ENCODE peak calls at places on chromosomes 12 and 14, in five cellular contexts. B, D, H, X and N are unnamed samples.
A peak's percentile ranks its signal among the peaks of the same experiment; 100 is the strongest.

GRCh38 chr12:103840399-103840880 is 594 bp downstream of the NT5DC3 start:
- DNase-seq in B (no peak), D (peak; percentile 25), H (no peak), X (peak; percentile 37), N (no peak)

GRCh38 chr14:66482873-66483272 is 3.3 kb upstream of the CCDC196 start:
- DNase-seq in B (no peak), D (no peak), H (no peak), X (no peak), N (no peak)

GRCh38 chr12:130557876-130558770 is 158.0 kb downstream of the RIMBP2 start:
- DNase-seq in B (peak; percentile 82), D (no peak), H (no peak), X (no peak), N (no peak)

GRCh38 chr12:3622021-3622731 is 130.7 kb downstream of the CRACR2A start:
- DNase-seq in B (no peak), D (no peak), H (no peak), X (no peak), N (no peak)

GRCh38 chr12:69655616-69656336 is 43.3 kb downstream of the BEST3 start:
- DNase-seq in B (no peak), D (peak; percentile 90), H (no peak), X (no peak), N (peak; percentile 88)

GRCh38 chr14:69337984-69338383 is 60.1 kb downstream of the ERH start:
- DNase-seq in B (no peak), D (no peak), H (no peak), X (no peak), N (no peak)

GRCh38 chr12:116484807-116485206 is 74.4 kb upstream of the MAP1LC3B2 start:
- DNase-seq in B (no peak), D (no peak), H (no peak), X (no peak), N (no peak)

GRCh38 chr14:50396636-50397460 is at the start of gene CDKL1:
- DNase-seq in B (peak; percentile 88), D (peak; percentile 70), H (peak; percentile 73), X (peak; percentile 50), N (peak; percentile 16)

GRCh38 chr12:104741072-104741471 is 217.0 kb downstream of the SLC41A2 start:
- DNase-seq in B (no peak), D (no peak), H (no peak), X (no peak), N (no peak)

GRCh38 chr12:87847147-87847546 is 182.1 kb downstream of the C12orf50 start:
- DNase-seq in B (no peak), D (no peak), H (no peak), X (no peak), N (no peak)

GRCh38 chr14:83958359-83958758 is 1571.6 kb upstream of the FLRT2 start:
- DNase-seq in B (no peak), D (no peak), H (no peak), X (no peak), N (no peak)

GRCh38 chr14:68663385-68664076 is 129.3 kb downstream of the ZFP36L1 start:
- DNase-seq in B (no peak), D (peak; percentile 91), H (no peak), X (no peak), N (no peak)

GRCh38 chr12:48022676-48023385 is 18.6 kb upstream of the COL2A1 start:
- DNase-seq in B (no peak), D (no peak), H (no peak), X (no peak), N (no peak)

GRCh38 chr12:32756476-32757158 is 920 bp upstream of the YARS2 start:
- DNase-seq in B (no peak), D (no peak), H (no peak), X (no peak), N (no peak)

GRCh38 chr12:38664661-38665269 is 240.6 kb downstream of the CPNE8 start:
- DNase-seq in B (no peak), D (no peak), H (no peak), X (no peak), N (peak; percentile 17)

GRCh38 chr12:122326597-122326996 is 60.3 kb upstream of the VPS33A start:
- DNase-seq in B (no peak), D (no peak), H (no peak), X (no peak), N (no peak)

DNA sequence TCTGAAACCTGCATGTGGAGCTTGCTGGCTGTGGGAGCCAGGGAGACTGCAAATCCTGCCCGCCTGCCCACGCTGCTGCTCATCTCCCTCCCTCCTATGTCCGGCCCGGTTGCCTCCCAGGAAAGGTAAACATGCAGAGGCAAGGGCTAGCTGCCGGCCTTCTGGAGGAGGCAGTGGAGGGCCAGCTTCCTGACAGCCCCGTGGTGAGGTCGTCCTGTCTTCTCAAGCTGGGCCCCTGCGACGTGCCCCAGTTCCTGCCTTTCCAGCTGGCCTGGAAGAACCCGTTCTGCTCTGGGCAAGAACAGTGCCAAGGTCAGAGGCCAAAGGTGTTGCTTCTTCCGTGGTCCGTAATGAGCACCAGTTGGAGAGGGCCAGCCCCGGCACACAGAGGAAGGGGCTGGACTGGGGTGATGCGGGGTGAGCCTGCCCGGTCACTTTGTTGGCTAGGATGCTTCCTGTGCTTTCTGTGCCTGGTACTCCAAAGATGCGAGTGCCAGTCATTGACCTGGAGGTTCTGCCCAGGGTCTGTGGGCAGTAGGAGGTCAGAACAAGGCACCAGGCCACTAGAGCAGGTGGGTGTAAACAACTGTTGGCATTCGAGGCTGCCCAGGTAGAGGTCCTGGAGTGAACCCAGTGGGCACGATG is 25.3 kb downstream of the TPCN1 start:
- DNase-seq in B (peak; percentile 70), D (peak; percentile 38), H (peak; percentile 54), X (no peak), N (no peak)
- TF ChIP-seq CTCF in B (no peak), D (no peak), H (no peak), X (no peak), N (no peak)

DNA sequence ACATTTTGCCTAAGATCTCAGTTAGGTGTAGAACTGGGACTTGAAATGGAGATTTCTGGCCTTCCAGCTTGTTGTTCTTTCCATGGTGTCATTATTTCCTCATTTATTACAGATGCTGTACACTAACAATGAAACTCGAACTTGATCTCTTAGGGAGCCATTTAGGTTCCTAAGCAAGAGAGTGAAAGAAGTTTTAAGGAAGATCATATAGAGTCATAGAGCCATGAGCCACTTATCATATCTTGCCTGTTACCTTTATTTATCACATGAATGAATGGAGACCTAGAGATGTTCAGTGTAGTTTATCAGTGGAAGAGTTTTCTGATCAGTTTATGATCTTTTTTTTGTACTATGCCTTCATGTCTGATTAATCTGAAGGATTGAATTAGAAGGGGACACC is 9.9 kb downstream of the HELB start:
- DNase-seq in B (no peak), D (no peak), H (no peak), X (no peak), N (no peak)
- H3K4me1 ChIP-seq in B (no peaks in the 10 kb centered on the region), D (no peaks in the 10 kb centered on the region), H (no peaks in the 10 kb centered on the region), X (no peaks in the 10 kb centered on the region), N (peaks cover 5% of the 10 kb centered on the region)

DNA sequence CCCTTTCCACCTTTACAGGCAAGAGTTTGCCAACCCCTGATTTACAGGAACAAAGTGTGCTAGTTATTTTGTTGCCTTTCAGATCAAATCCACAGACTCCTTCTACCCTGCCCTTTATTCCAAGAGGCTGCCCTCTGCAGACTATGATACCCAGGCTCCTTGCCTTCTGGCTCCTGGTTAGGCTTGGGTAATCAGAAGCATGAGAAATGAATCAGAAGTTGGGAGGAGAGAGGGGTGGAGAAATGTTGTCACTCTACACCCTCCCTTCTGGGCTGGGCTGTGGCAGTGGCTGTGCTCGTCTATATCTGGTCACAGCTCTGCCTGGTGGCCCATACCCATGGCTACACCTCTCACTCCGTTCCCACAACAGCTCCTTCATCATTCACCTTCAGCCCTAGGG is 204.6 kb upstream of the PLXNC1 start:
- DNase-seq in B (no peak), D (peak; percentile 37), H (no peak), X (peak; percentile 70), N (no peak)
- TF ChIP-seq CTCF in B (no peak), D (no peak), H (no peak), X (no peak), N (no peak)

GRCh38 chr12:24584032-24584675 is 364.7 kb downstream of the BCAT1 start:
- DNase-seq in B (no peak), D (no peak), H (no peak), X (no peak), N (no peak)

GRCh38 chr12:24586293-24586692 is 362.6 kb downstream of the BCAT1 start:
- DNase-seq in B (no peak), D (no peak), H (no peak), X (no peak), N (no peak)

DNA sequence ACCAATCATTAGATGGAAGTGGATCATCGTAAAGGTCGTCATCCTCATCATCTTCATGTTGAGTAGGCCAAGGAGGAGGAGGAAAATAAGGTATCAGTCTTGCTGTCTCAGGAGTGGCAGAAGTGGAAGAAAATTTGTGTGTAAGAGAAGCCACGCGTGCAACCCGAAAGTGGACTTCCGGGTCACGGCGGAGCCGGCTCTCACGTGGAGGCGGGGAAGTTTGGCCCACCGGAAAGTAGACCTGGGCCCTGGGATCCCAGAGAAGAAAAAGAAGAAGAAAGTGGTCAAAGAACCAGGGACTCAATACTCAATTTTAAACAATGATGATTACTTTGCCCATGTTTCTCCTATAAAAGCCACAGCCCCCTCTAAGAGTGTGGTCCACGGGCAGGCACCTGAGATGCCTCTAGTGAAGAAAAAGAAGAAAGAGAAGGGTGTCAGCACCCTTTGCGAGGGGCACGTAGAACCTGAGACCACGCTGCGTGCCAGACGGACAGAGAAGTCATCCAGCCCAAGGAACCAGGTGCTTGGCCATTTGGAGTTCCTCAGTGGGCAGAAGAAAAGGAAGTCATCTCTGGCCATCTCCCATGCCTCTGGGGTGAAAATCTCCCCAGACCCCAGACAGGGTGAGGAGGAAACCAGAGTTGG is 365.8 kb downstream of the BCAT1 start:
- DNase-seq in B (no peak), D (no peak), H (no peak), X (no peak), N (no peak)
- H3K4me1 ChIP-seq in B (no peaks in the 10 kb centered on the region), D (no peaks in the 10 kb centered on the region), H (no peaks in the 10 kb centered on the region), X (no peaks in the 10 kb centered on the region), N (no peaks in the 10 kb centered on the region)

DNA sequence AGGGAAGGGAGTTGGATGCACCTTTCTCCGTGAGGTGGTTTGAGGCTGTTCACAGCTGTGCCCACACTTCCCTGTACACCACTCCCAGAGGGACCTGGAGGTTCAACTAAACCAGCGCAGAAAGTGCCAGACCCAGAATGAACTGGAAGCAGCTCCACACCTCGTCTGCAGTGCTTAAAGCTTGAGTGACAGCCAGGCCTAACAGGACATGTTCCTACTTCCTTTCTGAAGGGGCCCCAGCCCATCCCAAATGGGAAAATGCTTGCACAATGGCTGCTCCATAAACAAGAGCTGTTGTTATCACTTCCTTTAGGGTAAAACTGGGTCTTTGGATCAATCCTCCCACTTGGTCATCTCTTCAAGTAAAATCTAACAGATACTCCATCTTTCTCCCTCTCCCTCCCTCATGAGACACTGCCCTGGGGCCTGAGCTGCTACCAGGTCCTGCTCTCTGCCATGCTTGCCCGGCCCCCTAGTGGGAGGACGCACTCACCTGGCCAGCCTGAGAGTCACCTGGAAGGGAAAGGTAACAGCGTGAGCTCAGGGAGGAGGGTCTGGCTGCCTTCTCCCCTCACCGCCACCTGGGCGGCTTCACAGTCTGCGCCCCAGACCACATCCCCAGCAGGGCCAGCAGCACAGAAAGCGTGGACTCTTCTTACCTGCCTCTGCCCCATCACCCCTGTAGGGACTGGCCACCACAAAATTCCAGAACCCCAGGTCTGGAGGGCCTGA is 33.5 kb downstream of the ISCA2 start:
- DNase-seq in B (no peak), D (no peak), H (no peak), X (no peak), N (no peak)
- TF ChIP-seq CTCF in B (no peak), D (no peak), H (no peak), X (no peak), N (peak; percentile 29)

GRCh38 chr12:68617160-68617926 is 6.6 kb downstream of the RAP1B start:
- DNase-seq in B (no peak), D (peak; percentile 74), H (no peak), X (no peak), N (peak; percentile 50)
- H3K4me1 ChIP-seq in B (peaks cover 77% of the 10 kb centered on the region), D (peaks cover 18% of the 10 kb centered on the region), H (peaks cover 59% of the 10 kb centered on the region), X (peaks cover 100% of the 10 kb centered on the region), N (peaks cover 29% of the 10 kb centered on the region)